ENCODE peak calls at places on chromosomes 7 and 10, in four cellular contexts. A is hepatocyte; C is CD4-positive, alpha-beta T cell; H is RWPE1. Z is an unnamed sample.

GRCh38 chr7:41886257-41886905 is 183.5 kb upstream of the INHBA start:
- DNase-seq in A (peak; percentile 63), C (no peak), H (no peak), Z (no peak)

GRCh38 chr10:79318369-79318768 is 28.9 kb upstream of the PPIF start:
- DNase-seq in A (no peak), C (no peak), H (no peak), Z (no peak)

GRCh38 chr7:41403291-41403690 is 299.6 kb downstream of the INHBA start:
- DNase-seq in A (no peak), C (no peak), H (peak; percentile 74), Z (no peak)

GRCh38 chr7:77223261-77223660 is 23.6 kb upstream of the FGL2 start:
- DNase-seq in A (no peak), C (no peak), H (no peak), Z (no peak)

GRCh38 chr10:22158426-22158825 is 59.4 kb downstream of the EBLN1 start:
- DNase-seq in A (no peak), C (no peak), H (no peak), Z (no peak)

GRCh38 chr10:102781089-102781920 is 37.6 kb downstream of the WBP1L start:
- DNase-seq in A (peak; percentile 32), C (no peak), H (no peak), Z (no peak)

GRCh38 chr7:23012797-23013714 is 874 bp downstream of the HYCC1 start:
- DNase-seq in A (peak; percentile 45), C (no peak), H (no peak), Z (peak; percentile 16)

GRCh38 chr10:11358046-11358445 is 253.4 kb downstream of the USP6NL start:
- DNase-seq in A (no peak), C (no peak), H (no peak), Z (no peak)